ENCODE peak calls at places on chromosomes 4 and X, in four cellular contexts. J is stimulated activated CD4-positive, alpha-beta T cell treated with anti-CD3 and anti-CD28 coated beads, Interleukin-4, amount 100 ng/mL, for 24 hours; X is anterior cingulate cortex; Z is spleen. I is an unnamed sample.

GRCh38 chr4:90718926-90719325 is 591.7 kb downstream of the CCSER1 start:
- DNase-seq in J (no peak), X (no peak), Z (peak; percentile 50), I (no peak)

GRCh38 chrX:26649534-26649933 is 433.6 kb downstream of the MAGEB5 start:
- DNase-seq in J (no peak), X (no peak), Z (no peak), I (no peak)

GRCh38 chr4:150784305-150784704 is 202.4 kb downstream of the MAB21L2 start:
- DNase-seq in J (no peak), X (no peak), Z (no peak), I (no peak)

GRCh38 chr4:86876894-86877685 is 15.1 kb downstream of the C4orf36 start:
- DNase-seq in J (no peak), X (no peak), Z (no peak), I (no peak)

GRCh38 chr4:181161669-181162068 is 1081.5 kb upstream of the TENM3 start:
- DNase-seq in J (no peak), X (no peak), Z (no peak), I (no peak)

GRCh38 chr4:4871267-4872147 is 12.0 kb downstream of the MSX1 start:
- DNase-seq in J (no peak), X (no peak), Z (no peak), I (no peak)

GRCh38 chr4:183783933-183784622 is 121.0 kb upstream of the STOX2 start:
- DNase-seq in J (no peak), X (no peak), Z (no peak), I (peak; percentile 58)

GRCh38 chr4:83486457-83487129 is 1.7 kb upstream of the ABRAXAS1 start:
- DNase-seq in J (no peak), X (no peak), Z (no peak), I (no peak)

GRCh38 chrX:12970691-12971202 is 4.2 kb upstream of the TMSB4X start:
- DNase-seq in J (peak; percentile 51), X (no peak), Z (peak; percentile 64), I (peak; percentile 52)

GRCh38 chrX:46837543-46838481 is 969 bp downstream of the RP2 start:
- DNase-seq in J (peak; percentile 29), X (no peak), Z (no peak), I (no peak)

GRCh38 chr4:2482693-2483092 is 13.8 kb downstream of the RNF4 start:
- DNase-seq in J (no peak), X (no peak), Z (no peak), I (peak; percentile 38)

GRCh38 chr4:123340381-123340701 is 56.3 kb upstream of the SPRY1 start:
- DNase-seq in J (no peak), X (no peak), Z (no peak), I (peak; percentile 78)

GRCh38 chrX:12984629-12985303 is 9.9 kb downstream of the TMSB4X start:
- DNase-seq in J (peak; percentile 53), X (no peak), Z (no peak), I (peak; percentile 66)

I was measured in skeletal muscle cell.